ENCODE peak calls at places on chromosome 21, in ten cellular contexts. G is stromal cell of bone marrow; R is colonic mucosa; D is left cardiac atrium; N is neural progenitor cell; I is WTC11; M is choroid plexus epithelial cell; O is endothelial cell; E is T-helper 9 cell; T is activated CD4-positive, alpha-beta T cell treated with anti-CD3 and anti-CD28 coated beads, Interleukin-2, amount 50 U/mL, for 1 hour. V is an unnamed sample.

GRCh38 chr21:45184869-45185268 is 102.8 kb downstream of the POFUT2 start:
- DNase-seq in M (no peak), I (no peak), O (no peak), D (no peak), N (no peak), G (no peak), E (no peak), T (no peak), R (no peak), V (no peak)

GRCh38 chr21:41164981-41165650 is 2.8 kb upstream of the BACE2 start:
- DNase-seq in M (no peak), R (peak; percentile 80), I (no peak), O (no peak), D (peak; percentile 44), N (no peak), E (no peak), G (no peak), T (no peak), V (no peak)

GRCh38 chr21:36422279-36423098 is 37.3 kb downstream of the CHAF1B start:
- DNase-seq in D (peak; percentile 68), R (peak; percentile 62), N (peak; percentile 79), E (peak; percentile 6), T (peak; percentile 8), O (peak; percentile 71), I (peak; percentile 84), M (peak; percentile 74), G (peak; percentile 33), V (no peak)

GRCh38 chr21:36419241-36419640 is 34.0 kb downstream of the CHAF1B start:
- DNase-seq in E (no peak), M (no peak), T (no peak), R (no peak), N (no peak), G (no peak), I (no peak), O (no peak), D (no peak), V (no peak)

GRCh38 chr21:37862536-37862935 is 53.7 kb downstream of the KCNJ6 start:
- DNase-seq in I (no peak), O (peak; percentile 22), N (peak; percentile 65), R (no peak), M (peak; percentile 75), T (no peak), G (no peak), D (no peak), E (no peak), V (no peak)

GRCh38 chr21:42199488-42200463 is 19.2 kb upstream of the ABCG1 start:
- DNase-seq in O (no peak), D (no peak), G (peak; percentile 31), T (no peak), M (peak; percentile 87), I (no peak), N (no peak), E (no peak), R (no peak), V (no peak)

GRCh38 chr21:43572443-43572842 is 86.8 kb downstream of the HSF2BP start:
- DNase-seq in I (no peak), G (no peak), D (no peak), R (no peak), T (no peak), O (no peak), N (no peak), E (no peak), M (no peak), V (no peak)

GRCh38 chr21:31117046-31117916 is 79.0 kb upstream of the KRTAP19-8 start:
- DNase-seq in G (peak; percentile 66), O (no peak), D (no peak), R (no peak), M (peak; percentile 82), E (no peak), T (no peak), I (no peak), N (no peak), V (no peak)

GRCh38 chr21:16309250-16309971 is 579.6 kb downstream of the USP25 start:
- DNase-seq in D (no peak), E (no peak), M (peak; percentile 94), N (peak; percentile 11), O (no peak), T (no peak), I (no peak), R (no peak), G (no peak), V (no peak)

GRCh38 chr21:46092026-46092764 is 5.7 kb upstream of the COL6A2 start:
- DNase-seq in E (no peak), N (no peak), D (peak; percentile 72), T (no peak), O (no peak), I (no peak), M (peak; percentile 89), R (peak; percentile 49), G (peak; percentile 100), V (no peak)

GRCh38 chr21:36105327-36105842 is 29.5 kb upstream of the CBR3 start:
- DNase-seq in E (no peak), R (no peak), T (no peak), D (no peak), M (no peak), O (no peak), I (no peak), N (no peak), G (no peak), V (no peak)

GRCh38 chr21:43865471-43866181 is 603 bp downstream of the AGPAT3 start:
- DNase-seq in N (peak; percentile 50), O (no peak), R (peak; percentile 69), D (peak; percentile 64), T (peak; percentile 49), M (peak; percentile 28), I (no peak), E (peak; percentile 44), G (no peak), V (peak; percentile 68)

GRCh38 chr21:25568230-25568629 is 39.1 kb downstream of the MRPL39 start:
- DNase-seq in T (no peak), N (peak; percentile 22), D (peak; percentile 47), M (peak; percentile 86), E (no peak), G (no peak), R (peak; percentile 22), O (peak; percentile 39), I (no peak), V (no peak)

GRCh38 chr21:35016517-35017188 is 32.4 kb downstream of the RUNX1 start:
- DNase-seq in M (no peak), D (no peak), N (no peak), T (no peak), I (no peak), E (no peak), G (no peak), R (no peak), O (no peak), V (no peak)

GRCh38 chr21:37445228-37445627 is 78.7 kb downstream of the DYRK1A start:
- DNase-seq in I (no peak), R (no peak), E (no peak), T (no peak), M (no peak), N (no peak), G (no peak), O (no peak), D (no peak), V (no peak)

GRCh38 chr21:38136201-38136600 is 120.6 kb upstream of the KCNJ15 start:
- DNase-seq in D (no peak), N (no peak), R (no peak), G (no peak), O (no peak), M (peak; percentile 39), I (no peak), E (no peak), T (no peak), V (no peak)

GRCh38 chr21:39519835-39520234 is 68.1 kb downstream of the SH3BGR start:
- DNase-seq in R (no peak), I (no peak), T (no peak), E (no peak), N (no peak), O (no peak), D (no peak), M (no peak), G (no peak), V (no peak)

GRCh38 chr21:28798798-28799197 is 193.9 kb downstream of the LTN1 start:
- DNase-seq in D (no peak), M (no peak), T (no peak), O (no peak), R (no peak), E (no peak), G (no peak), I (no peak), N (no peak), V (no peak)

V was measured in stimulated activated naive CD4-positive, alpha-beta T cell.